ENCODE peak calls at places on chromosomes 12 and 14, in ten cellular contexts. T is H1; K is astrocyte; N is pancreas; U is A549; Y is tibial nerve; E is HCT116; M is CD8-positive, alpha-beta T cell; A is SK-N-SH; L is transverse colon. C is an unnamed sample.

GRCh38 chr12:34219046-34219770 is 196.9 kb downstream of the ALG10 start:
- DNase-seq in L (no peak), Y (no peak), A (peak; percentile 10), K (no peak), N (no peak), M (no peak), U (no peak), E (no peak), T (no peak), C (no peak)

GRCh38 chr14:101980700-101981099 is 16.3 kb downstream of the DYNC1H1 start:
- DNase-seq in T (no peak), E (peak; percentile 73), M (no peak), U (peak; percentile 78), L (peak; percentile 49), Y (peak; percentile 77), N (no peak), A (no peak), K (peak; percentile 99), C (peak; percentile 69)

GRCh38 chr12:89051065-89051677 is 301.1 kb downstream of the DUSP6 start:
- DNase-seq in U (peak; percentile 74), L (no peak), E (peak; percentile 70), N (no peak), A (peak; percentile 61), K (peak; percentile 44), Y (peak; percentile 78), M (no peak), T (no peak), C (no peak)

GRCh38 chr12:47377414-47378221 is 297.9 kb upstream of the AMIGO2 start:
- DNase-seq in M (no peak), Y (peak; percentile 61), N (peak; percentile 99), L (peak; percentile 86), T (no peak), K (peak; percentile 100), A (no peak), E (no peak), U (peak; percentile 99), C (peak; percentile 99)

GRCh38 chr12:3976351-3976938 is 103.2 kb upstream of the PARP11 start:
- DNase-seq in Y (no peak), E (no peak), K (no peak), N (no peak), U (no peak), M (no peak), T (no peak), L (no peak), A (no peak), C (no peak)

GRCh38 chr12:115998119-115998633 is 279.3 kb downstream of the MED13L start:
- DNase-seq in Y (no peak), E (peak; percentile 32), N (no peak), K (peak; percentile 29), L (peak; percentile 14), U (peak; percentile 56), M (no peak), T (peak; percentile 13), A (peak; percentile 27), C (no peak)

GRCh38 chr12:20808521-20808920 is 2.0 kb upstream of the SLCO1B3 start:
- DNase-seq in E (no peak), M (no peak), U (no peak), Y (no peak), A (no peak), L (no peak), T (no peak), K (no peak), N (no peak), C (no peak)

GRCh38 chr12:95532851-95533250 is 18.4 kb downstream of the USP44 start:
- DNase-seq in L (no peak), E (no peak), K (peak; percentile 72), A (no peak), N (no peak), T (no peak), Y (no peak), U (no peak), M (no peak), C (no peak)

GRCh38 chr12:26113853-26114719 is 10.8 kb downstream of the BHLHE41 start:
- DNase-seq in T (peak; percentile 63), N (peak; percentile 98), U (peak; percentile 91), K (peak; percentile 79), E (peak; percentile 78), Y (peak; percentile 91), L (peak; percentile 97), A (peak; percentile 99), M (peak; percentile 57), C (peak; percentile 98)

GRCh38 chr12:124509676-124510300 is 57.6 kb downstream of the NCOR2 start:
- DNase-seq in A (peak; percentile 79), Y (peak; percentile 77), N (peak; percentile 71), T (no peak), E (no peak), K (peak; percentile 90), L (peak; percentile 55), U (no peak), M (no peak), C (peak; percentile 95)

GRCh38 chr12:115455268-115455681 is 771.3 kb upstream of the TBX3 start:
- DNase-seq in L (no peak), K (no peak), E (no peak), Y (no peak), T (no peak), U (no peak), A (peak; percentile 78), N (no peak), M (no peak), C (no peak)

GRCh38 chr12:51216652-51217051 is 1.2 kb downstream of the POU6F1 start:
- DNase-seq in E (no peak), T (no peak), A (no peak), L (no peak), M (no peak), U (no peak), N (no peak), Y (no peak), K (no peak), C (no peak)

GRCh38 chr12:111626230-111626629 is 27.1 kb upstream of the ATXN2 start:
- DNase-seq in Y (no peak), K (no peak), T (no peak), L (no peak), U (no peak), E (no peak), A (no peak), N (no peak), M (no peak), C (no peak)

GRCh38 chr12:115930336-115930735 is 347.2 kb downstream of the MED13L start:
- DNase-seq in U (no peak), T (no peak), L (no peak), M (no peak), E (no peak), A (no peak), N (no peak), K (no peak), Y (no peak), C (no peak)

GRCh38 chr12:57452181-57452936 is 2.7 kb upstream of the INHBE start:
- DNase-seq in E (no peak), T (no peak), U (peak; percentile 82), Y (no peak), A (no peak), M (no peak), L (no peak), K (peak; percentile 93), N (no peak), C (peak; percentile 38)

GRCh38 chr12:120167529-120168095 is 26.9 kb downstream of the GCN1 start:
- DNase-seq in U (no peak), Y (no peak), E (no peak), A (no peak), M (no peak), L (no peak), T (no peak), N (no peak), K (no peak), C (no peak)
- H3K4me3 ChIP-seq in U (no peak overlapping the region), Y (no peak overlapping the region), E (no peak overlapping the region), A (no peak overlapping the region), M (no peak overlapping the region), L (no peak overlapping the region), T (no peak overlapping the region), N (no peak overlapping the region), K (no peak overlapping the region), C (no peak overlapping the region)

DNA sequence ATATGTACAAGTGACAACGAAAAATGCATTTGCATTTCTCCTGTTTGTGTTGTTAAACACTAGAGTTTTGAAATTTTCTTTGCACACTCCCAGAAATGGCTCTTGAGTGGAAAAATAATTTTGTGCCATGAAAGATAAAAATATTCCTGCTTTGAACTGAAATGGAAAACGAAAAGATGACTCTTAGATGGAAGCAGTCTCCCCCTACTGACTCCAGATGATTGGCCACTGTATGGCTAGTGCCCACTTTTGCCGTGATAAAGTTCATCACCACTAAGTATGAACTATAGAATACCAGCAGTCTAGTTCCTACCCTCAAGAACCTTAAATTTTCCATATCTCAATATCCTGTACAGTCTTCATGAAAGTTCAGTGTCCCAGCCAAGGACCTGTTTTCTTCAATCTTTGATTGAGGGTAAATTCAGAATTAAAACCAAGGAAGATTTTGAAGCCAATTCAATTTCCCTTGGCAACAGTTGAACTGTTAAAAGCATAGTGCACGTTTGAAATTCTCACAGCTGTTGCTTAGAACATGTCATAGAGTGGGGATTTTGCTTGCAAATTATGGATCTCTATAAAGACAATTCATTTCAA is 1.6 kb upstream of the PPP2R5E start:
- DNase-seq in U (peak; percentile 38), M (no peak), N (no peak), K (no peak), L (no peak), Y (no peak), E (no peak), A (peak; percentile 63), T (no peak), C (no peak)
- TF ChIP-seq CTCF in U (peak; percentile 60), M (no peak), N (no peak), K (peak; percentile 20), L (peak; percentile 40), Y (no peak), E (peak; percentile 49), A (peak; percentile 63), T (no peak), C (peak; percentile 42)

DNA sequence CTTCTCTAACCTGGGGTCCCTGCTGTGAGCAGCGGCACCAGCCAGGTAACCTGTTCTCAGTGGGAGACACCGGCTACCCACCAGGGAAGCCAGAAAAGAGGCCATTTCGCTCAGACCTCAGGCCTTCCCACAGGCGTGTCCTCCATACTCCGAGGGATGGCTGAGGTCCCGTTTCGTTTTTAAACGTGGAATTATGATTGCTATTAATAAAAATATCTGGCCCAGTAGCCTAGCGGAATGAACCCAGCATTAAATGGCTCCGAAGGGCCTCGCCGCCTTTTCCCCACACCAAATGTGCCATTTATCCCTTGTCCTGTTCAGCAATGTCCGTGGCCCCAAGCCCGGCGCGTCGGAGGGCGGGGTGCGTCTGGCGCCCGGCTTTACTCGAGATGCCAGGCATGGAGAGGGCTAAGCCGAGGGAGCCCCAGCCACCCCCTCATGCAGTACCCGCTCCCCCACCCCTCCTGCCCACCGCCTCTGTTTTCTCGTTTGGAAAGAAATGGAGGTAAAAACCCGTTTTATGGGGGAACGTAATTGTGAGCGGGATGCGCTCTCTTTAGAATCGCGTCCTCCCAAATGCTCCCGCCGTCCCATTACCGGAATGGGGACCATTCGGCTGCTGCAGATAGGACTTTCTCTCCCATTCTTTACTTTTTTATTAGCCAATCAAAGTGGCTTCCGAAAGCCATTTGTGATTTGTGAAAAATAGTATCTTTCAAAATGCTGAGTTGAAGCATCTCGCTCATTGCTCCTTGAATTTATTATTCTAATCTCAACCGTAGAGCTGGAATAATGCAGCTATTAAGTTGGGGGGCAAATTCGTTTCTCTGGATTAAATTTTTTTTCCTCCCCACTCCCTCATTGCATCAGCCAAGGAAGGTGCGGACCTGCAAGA is 5.8 kb downstream of the HOXC8 start:
- DNase-seq in K (no peak), U (no peak), N (no peak), M (no peak), E (no peak), Y (no peak), A (no peak), T (no peak), L (no peak), C (no peak)
- H3K4me1 ChIP-seq in K (no peaks in the 10 kb centered on the region), U (peaks cover 62% of the 10 kb centered on the region), N (peaks cover 4% of the 10 kb centered on the region), M (peaks cover 26% of the 10 kb centered on the region), E (peaks cover 15% of the 10 kb centered on the region), Y (peaks cover 14% of the 10 kb centered on the region), A (no peaks in the 10 kb centered on the region), T (no peaks in the 10 kb centered on the region), L (peaks cover 34% of the 10 kb centered on the region), C (peaks cover 29% of the 10 kb centered on the region)

GRCh38 chr14:105325716-105326567 is 11.4 kb downstream of the PACS2 start:
- DNase-seq in T (no peak), M (no peak), E (no peak), Y (no peak), U (no peak), K (no peak), A (peak; percentile 21), L (no peak), N (no peak), C (no peak)
- H3K4me3 ChIP-seq in T (no peak overlapping the region), M (no peak overlapping the region), E (no peak overlapping the region), Y (no peak overlapping the region), U (no peak overlapping the region), K (no peak overlapping the region), A (no peak overlapping the region), L (no peak overlapping the region), N (no peak overlapping the region), C (peak overlapping the region; percentile 51)

C was measured in psoas muscle.